ENCODE peak calls at places on chromosomes 13 and 19, in four cellular contexts. N, W, F and Z are unnamed samples.

GRCh38 chr19:44718441-44719261 is 19.7 kb downstream of the CEACAM16 start:
- DNase-seq in N (peak), F (no peak), W (peak), Z (peak)

GRCh38 chr13:112688560-112689497 is 1.0 kb upstream of the ATP11A start:
- DNase-seq in F (no peak), N (no peak), W (peak), Z (no peak)

GRCh38 chr19:6021878-6022569 is 44.1 kb upstream of the RANBP3 start:
- DNase-seq in N (peak), W (peak), F (peak), Z (peak)

GRCh38 chr19:19319725-19320361 is 466 bp downstream of the SUGP1 start:
- DNase-seq in N (no peak), W (no peak), F (peak), Z (no peak)

GRCh38 chr19:3084943-3085342 is 9.2 kb upstream of the GNA11 start:
- DNase-seq in W (no peak), N (no peak), F (peak), Z (no peak)

GRCh38 chr19:13692096-13692495 is 72.2 kb upstream of the MRI1 start:
- DNase-seq in N (no peak), F (no peak), W (no peak), Z (peak)

GRCh38 chr13:46858163-46858562 is 38.7 kb downstream of the HTR2A start:
- DNase-seq in F (no peak), N (no peak), W (no peak), Z (no peak)

GRCh38 chr19:14496849-14497346 is 971 bp upstream of the GIPC1 start:
- DNase-seq in F (no peak), W (no peak), N (no peak), Z (no peak)

GRCh38 chr13:79986890-79987289 is 354.0 kb downstream of the SPRY2 start:
- DNase-seq in W (no peak), F (no peak), N (no peak), Z (no peak)

GRCh38 chr13:28492527-28493367 is 2.2 kb downstream of the FLT1 start:
- DNase-seq in N (no peak), W (no peak), F (no peak), Z (no peak)

GRCh38 chr19:45638930-45639729 is at the start of gene EML2:
- DNase-seq in F (peak), W (peak), N (peak), Z (no peak)

GRCh38 chr19:8144273-8144672 is 5.1 kb downstream of the FBN3 start:
- DNase-seq in F (no peak), W (no peak), N (no peak), Z (no peak)

GRCh38 chr19:778910-779653 is 18.2 kb upstream of the PTBP1 start:
- DNase-seq in W (no peak), F (no peak), N (peak), Z (peak)

GRCh38 chr19:28489126-28489660 is 723.8 kb downstream of the UQCRFS1 start:
- DNase-seq in W (no peak), F (no peak), N (no peak), Z (no peak)

GRCh38 chr19:17902701-17903100 is 30.1 kb upstream of the CCDC124 start:
- DNase-seq in N (no peak), F (no peak), W (no peak), Z (peak)

GRCh38 chr19:36488816-36489138 is 584 bp downstream of the ZNF566 start:
- DNase-seq in W (no peak), N (no peak), F (peak), Z (no peak)

GRCh38 chr13:80177327-80177726 is 163.6 kb downstream of the SPRY2 start:
- DNase-seq in W (no peak), F (no peak), N (no peak), Z (no peak)

GRCh38 chr13:28499579-28499978 is 4.7 kb upstream of the FLT1 start:
- DNase-seq in F (no peak), W (no peak), N (no peak), Z (peak)

GRCh38 chr13:23899555-23899954 is 2.3 kb upstream of the C1QTNF9B start:
- DNase-seq in W (no peak), N (peak), F (peak), Z (peak)

GRCh38 chr13:55464222-55464621 is 1676.5 kb upstream of the PRR20A start:
- DNase-seq in F (no peak), W (no peak), N (no peak), Z (no peak)

GRCh38 chr13:60661514-60661913 is 264.5 kb downstream of the TDRD3 start:
- DNase-seq in W (no peak), N (no peak), F (no peak), Z (no peak)

GRCh38 chr13:29118471-29118870 is 298.3 kb downstream of the MTUS2 start:
- DNase-seq in N (no peak), F (no peak), W (no peak), Z (no peak)

GRCh38 chr13:111855786-111856185 is 211.2 kb upstream of the SOX1 start:
- DNase-seq in W (no peak), N (no peak), F (no peak), Z (no peak)

GRCh38 chr19:28482221-28482620 is 730.7 kb downstream of the UQCRFS1 start:
- DNase-seq in N (peak), W (peak), F (no peak), Z (no peak)

GRCh38 chr13:101144808-101145419 is 271.4 kb downstream of the NALCN start:
- DNase-seq in N (peak), F (peak), W (no peak), Z (peak)

GRCh38 chr13:110853235-110853721 is 61.6 kb downstream of the ANKRD10 start:
- DNase-seq in N (no peak), W (no peak), F (no peak), Z (no peak)
- TF ChIP-seq USF2 in N (no peak), W (no peak), F (no peak), Z (no peak)

GRCh38 chr13:89930861-89931260 is 1416.6 kb upstream of the MIR17HG start:
- DNase-seq in N (no peak), F (no peak), W (no peak), Z (no peak)

GRCh38 chr13:89920461-89920860 is 1427.0 kb upstream of the MIR17HG start:
- DNase-seq in W (no peak), F (no peak), N (no peak), Z (no peak)

GRCh38 chr13:89923052-89923451 is 1424.4 kb upstream of the MIR17HG start:
- DNase-seq in N (no peak), W (no peak), F (no peak), Z (no peak)

GRCh38 chr13:89923731-89924130 is 1423.8 kb upstream of the MIR17HG start:
- DNase-seq in W (no peak), F (no peak), N (no peak), Z (peak)

DNA sequence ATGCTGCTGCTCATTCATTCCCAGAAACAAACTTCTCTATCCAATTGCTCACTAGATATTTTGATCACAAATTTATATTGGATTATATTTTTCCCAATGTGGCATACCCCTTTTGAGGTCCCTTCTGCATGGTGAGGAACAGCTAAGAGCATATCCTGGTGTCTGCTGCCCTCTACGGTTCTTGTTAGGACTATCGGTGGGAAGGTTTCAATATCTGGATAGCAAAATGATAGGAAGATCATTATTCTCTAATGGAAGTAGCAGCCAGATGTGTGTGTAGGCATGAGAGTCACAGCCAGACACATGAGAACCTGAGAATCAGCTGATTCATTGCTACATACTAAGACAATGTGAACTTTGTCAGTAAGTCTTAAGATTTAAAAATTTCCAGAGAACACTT is 1422.4 kb upstream of the MIR17HG start:
- DNase-seq in N (peak), F (peak), W (peak), Z (peak)
- TF ChIP-seq USF2 in N (no peak), F (no peak), W (no peak), Z (no peak)

DNA sequence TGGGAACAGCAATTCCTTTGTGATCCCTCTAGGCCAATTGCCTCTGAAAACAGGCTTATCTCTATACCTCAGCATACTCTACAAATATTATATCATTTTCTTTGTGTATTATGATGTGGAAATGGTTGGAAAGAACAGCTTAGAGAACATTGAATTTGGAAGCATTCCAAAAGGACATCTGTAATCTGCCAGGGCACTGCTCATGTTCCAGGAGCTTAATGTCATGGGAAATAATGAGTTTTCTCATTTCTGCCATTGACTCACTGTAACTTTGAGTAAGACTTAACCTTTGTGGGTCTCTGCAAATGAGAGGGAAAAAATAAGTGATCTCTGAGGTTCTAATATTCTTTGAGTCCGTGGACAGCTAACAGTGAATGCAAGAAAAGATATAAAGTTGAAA is 147.3 kb downstream of the UFM1 start:
- DNase-seq in F (no peak), W (no peak), N (no peak), Z (no peak)
- TF ChIP-seq USF2 in F (no peak), W (no peak), N (no peak), Z (no peak)

GRCh38 chr19:47315125-47315821 is 5.6 kb downstream of the C5AR1 start:
- DNase-seq in N (peak), F (no peak), W (no peak), Z (peak)
- TF ChIP-seq USF2 in N (peak), F (no peak), W (no peak), Z (peak)